ENCODE peak calls at places on chromosome 18, in four cellular contexts. N, X, O and E are unnamed samples.

GRCh38 chr18:55247032-55247431 is 287.8 kb upstream of the CCDC68 start:
- DNase-seq in N (no peak), X (no peak), O (no peak), E (no peak)

GRCh38 chr18:22912835-22913234 is 20.3 kb upstream of the RBBP8 start:
- DNase-seq in N (no peak), X (no peak), O (no peak), E (no peak)

GRCh38 chr18:62069556-62069955 is 117.3 kb downstream of the PIGN start:
- DNase-seq in N (no peak), X (no peak), O (no peak), E (no peak)

GRCh38 chr18:35451032-35451431 is 46.7 kb downstream of the INO80C start:
- DNase-seq in N (no peak), X (no peak), O (no peak), E (no peak)

GRCh38 chr18:33584845-33585775 is 7.1 kb downstream of the ASXL3 start:
- DNase-seq in N (no peak), X (no peak), O (no peak), E (no peak)

GRCh38 chr18:22932885-22933205 is 283 bp upstream of the RBBP8 start:
- DNase-seq in N (no peak), X (no peak), O (no peak), E (no peak)

GRCh38 chr18:3703732-3704176 is 253.8 kb downstream of the TGIF1 start:
- DNase-seq in N (peak), X (peak), O (peak), E (no peak)

GRCh38 chr18:61929881-61930640 is 37.3 kb upstream of the RNF152 start:
- DNase-seq in N (no peak), X (no peak), O (no peak), E (no peak)

GRCh38 chr18:73245345-73245744 is 377.6 kb upstream of the NETO1 start:
- DNase-seq in N (no peak), X (no peak), O (no peak), E (no peak)

GRCh38 chr18:79945118-79946042 is 6.1 kb downstream of the SLC66A2 start:
- DNase-seq in N (no peak), X (no peak), O (no peak), E (no peak)

GRCh38 chr18:79944746-79945117 is 6.7 kb downstream of the SLC66A2 start:
- DNase-seq in N (no peak), X (no peak), O (no peak), E (no peak)

GRCh38 chr18:79947881-79948610 is 3.4 kb downstream of the SLC66A2 start:
- DNase-seq in N (no peak), X (no peak), O (peak), E (no peak)

GRCh38 chr18:79948719-79949411 is 2.6 kb downstream of the SLC66A2 start:
- DNase-seq in N (no peak), X (no peak), O (no peak), E (no peak)

DNA sequence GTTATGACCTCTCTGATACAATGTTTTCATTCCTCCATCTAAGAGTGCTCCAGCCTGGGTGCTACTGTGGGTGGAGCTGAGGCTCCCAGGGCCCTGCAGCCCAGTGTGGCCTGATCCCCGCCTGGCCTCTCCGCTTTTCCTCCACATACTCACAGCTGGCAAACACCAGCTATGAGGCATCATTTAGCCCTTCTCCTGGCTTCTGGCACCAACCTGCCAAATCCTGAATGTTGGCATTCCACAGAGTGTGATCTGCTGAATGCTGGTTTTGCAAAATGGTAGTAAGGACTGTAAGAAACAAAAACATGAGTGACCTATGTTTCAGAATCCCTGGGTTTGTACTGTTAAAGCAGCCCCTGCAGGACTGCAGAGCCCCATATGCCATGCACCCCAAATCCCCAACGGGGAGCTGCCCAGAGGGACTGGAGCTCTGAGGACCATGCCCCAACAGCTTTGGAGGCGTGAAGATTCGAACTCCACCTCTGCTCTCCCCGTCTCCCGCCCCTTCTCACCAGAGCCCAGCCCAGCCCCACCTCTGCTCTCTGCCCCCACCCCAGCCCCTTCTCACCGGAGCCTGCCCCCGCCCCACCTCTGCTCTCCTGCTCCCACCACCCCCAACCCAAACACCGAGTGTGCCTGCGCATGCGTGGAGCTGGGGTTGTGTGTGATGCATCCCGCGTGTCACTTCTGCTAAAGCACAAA is 4.2 kb downstream of the SLC66A2 start:
- DNase-seq in N (no peak), X (no peak), O (no peak), E (no peak)
- TF ChIP-seq CHD4 in N (no peak), X (no peak), O (no peak), E (no peak)

DNA sequence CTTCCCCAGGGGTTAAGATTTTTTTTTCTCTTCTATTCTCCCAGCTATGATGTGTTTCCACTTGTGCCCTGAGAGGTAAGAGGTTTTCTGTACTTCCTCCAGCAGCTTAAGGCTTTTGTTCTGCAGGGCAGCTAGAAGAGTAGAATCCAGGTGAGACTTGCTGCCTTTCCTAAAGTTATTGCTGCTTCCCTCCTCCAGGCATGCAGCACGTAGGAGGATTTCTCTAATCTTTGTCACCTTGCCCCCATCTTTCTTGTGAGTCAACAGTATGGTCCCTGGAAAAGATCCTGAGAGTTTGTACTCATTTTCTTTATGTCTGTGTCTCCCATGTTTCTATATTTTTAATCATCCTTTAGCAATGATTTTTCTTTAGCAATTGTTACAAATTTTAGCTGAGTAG is 462.2 kb downstream of the SETBP1 start:
- DNase-seq in N (no peak), X (no peak), O (no peak), E (no peak)
- TF ChIP-seq MAX in N (no peak), X (no peak), O (no peak), E (no peak)

GRCh38 chr18:26710460-26711096 is 154.9 kb downstream of the AQP4 start:
- DNase-seq in N (no peak), X (no peak), O (no peak), E (peak)
- TF ChIP-seq CHD4 in N (no peak), X (no peak), O (no peak), E (no peak)

DNA sequence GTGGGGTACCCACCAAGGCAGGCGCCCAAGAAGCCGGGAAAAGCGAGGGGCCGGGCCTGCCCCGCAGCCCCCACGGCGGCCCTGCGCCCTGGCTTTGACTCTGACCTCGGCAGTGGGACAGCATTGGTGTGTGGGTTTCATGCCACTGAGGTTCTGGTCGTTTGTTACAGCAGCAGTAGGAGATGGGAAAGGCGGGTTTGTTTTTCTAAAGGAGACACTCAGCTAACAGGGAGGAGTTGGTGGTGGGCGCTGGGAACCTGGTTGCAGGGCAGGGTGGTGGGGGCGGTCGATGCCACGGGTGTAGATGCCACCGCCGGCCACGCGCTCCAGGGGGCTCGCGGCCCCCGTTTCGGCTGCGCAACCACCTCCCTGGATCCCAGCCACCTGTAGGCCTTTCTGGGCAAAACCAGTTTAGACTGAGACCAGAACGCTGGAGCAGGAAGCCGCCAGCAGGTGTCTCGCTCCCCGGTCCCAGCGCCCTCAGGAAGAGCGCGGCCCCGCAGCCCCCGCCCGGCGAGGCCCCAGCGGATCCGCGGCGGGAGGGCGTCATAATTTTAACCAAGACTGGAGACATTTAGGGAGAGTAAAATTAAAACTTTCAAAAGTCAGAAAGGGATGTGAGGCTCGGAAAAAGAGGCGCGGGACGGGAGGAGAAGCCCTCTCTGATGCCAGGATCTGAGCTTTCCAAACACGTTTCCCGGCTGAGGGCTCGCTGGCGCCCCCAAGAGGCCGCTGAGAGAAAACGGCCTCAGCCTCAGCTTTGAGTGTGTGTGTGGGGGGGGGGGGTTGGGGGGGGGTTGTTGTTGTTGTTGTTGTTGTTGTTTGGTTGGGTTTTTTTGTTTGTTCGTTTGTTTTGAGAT is 17.4 kb downstream of the CIDEA start:
- DNase-seq in N (peak), X (peak), O (peak), E (peak)
- TF ChIP-seq MAX in N (peak), X (peak), O (peak), E (no peak)